ENCODE peak calls at places on chromosomes 6 and 20, in eight cellular contexts. A is tibial nerve, M is endothelial cell of umbilical vein, V is fibroblast of mammary gland, C is kidney, N is stomach, Q is heart right ventricle, L is Caco-2. I is an unnamed sample.

GRCh38 chr6:25882066-25882496 is 8.0 kb upstream of the SLC17A3 start:
- DNase-seq in A (no peak), M (peak; percentile 24), V (no peak), C (peak; percentile 75), N (peak; percentile 48), Q (peak; percentile 8), L (no peak), I (no peak)

GRCh38 chr6:24818346-24818745 is 19.6 kb upstream of the ARMH2 start:
- DNase-seq in A (no peak), M (no peak), V (no peak), C (no peak), N (no peak), Q (no peak), L (no peak), I (no peak)

GRCh38 chr6:135043854-135044253 is 10.8 kb downstream of the HBS1L start:
- DNase-seq in A (no peak), M (no peak), V (no peak), C (no peak), N (no peak), Q (no peak), L (no peak), I (no peak)

GRCh38 chr20:32501709-32502108 is 83.4 kb downstream of the NOL4L start:
- DNase-seq in A (no peak), M (peak; percentile 82), V (peak; percentile 49), C (no peak), N (no peak), Q (no peak), L (no peak), I (no peak)

GRCh38 chr6:11994875-11995461 is 17.1 kb upstream of the HIVEP1 start:
- DNase-seq in A (no peak), M (no peak), V (peak; percentile 44), C (no peak), N (no peak), Q (no peak), L (no peak), I (no peak)

GRCh38 chr20:63086421-63087235 is 79.9 kb upstream of the BHLHE23 start:
- DNase-seq in A (no peak), M (no peak), V (no peak), C (peak; percentile 67), N (no peak), Q (no peak), L (no peak), I (no peak)

GRCh38 chr6:166721576-166721975 is 94.5 kb upstream of the RPS6KA2 start:
- DNase-seq in A (no peak), M (no peak), V (no peak), C (no peak), N (no peak), Q (no peak), L (no peak), I (no peak)

GRCh38 chr6:106097368-106098231 is 11.5 kb downstream of the PRDM1 start:
- DNase-seq in A (peak; percentile 30), M (peak; percentile 65), V (peak; percentile 82), C (no peak), N (no peak), Q (no peak), L (no peak), I (no peak)

GRCh38 chr6:41975276-41975675 is 33.7 kb upstream of the CCND3 start:
- DNase-seq in A (no peak), M (no peak), V (no peak), C (no peak), N (no peak), Q (no peak), L (no peak), I (no peak)

GRCh38 chr20:63186528-63187316 is 29.2 kb downstream of the YTHDF1 start:
- DNase-seq in A (no peak), M (no peak), V (no peak), C (peak; percentile 60), N (peak; percentile 40), Q (no peak), L (no peak), I (no peak)

GRCh38 chr6:44067073-44067759 is 60.0 kb downstream of the MRPL14 start:
- DNase-seq in A (no peak), M (peak; percentile 80), V (no peak), C (no peak), N (no peak), Q (no peak), L (no peak), I (no peak)

GRCh38 chr6:99522531-99522930 is 7.3 kb upstream of the USP45 start:
- DNase-seq in A (no peak), M (no peak), V (peak; percentile 79), C (no peak), N (no peak), Q (no peak), L (no peak), I (no peak)

GRCh38 chr6:17432356-17432755 is 39.0 kb downstream of the CAP2 start:
- DNase-seq in A (no peak), M (no peak), V (peak; percentile 15), C (no peak), N (no peak), Q (no peak), L (no peak), I (no peak)

GRCh38 chr6:169161572-169162167 is 92.0 kb downstream of the THBS2 start:
- DNase-seq in A (no peak), M (no peak), V (no peak), C (peak; percentile 51), N (no peak), Q (no peak), L (no peak), I (no peak)

GRCh38 chr20:11118802-11119380 is 445.1 kb upstream of the JAG1 start:
- DNase-seq in A (no peak), M (peak; percentile 28), V (peak; percentile 32), C (no peak), N (no peak), Q (no peak), L (no peak), I (no peak)

GRCh38 chr20:4683261-4683660 is 38.4 kb upstream of the PRND start:
- DNase-seq in A (no peak), M (no peak), V (no peak), C (no peak), N (no peak), Q (no peak), L (no peak), I (no peak)

GRCh38 chr6:148818939-148819575 is 72.2 kb downstream of the UST start:
- DNase-seq in A (no peak), M (no peak), V (peak; percentile 55), C (no peak), N (no peak), Q (no peak), L (no peak), I (no peak)

GRCh38 chr6:44004625-44005506 is 122.4 kb downstream of the MRPL14 start:
- DNase-seq in A (no peak), M (no peak), V (no peak), C (peak; percentile 58), N (no peak), Q (peak; percentile 48), L (no peak), I (no peak)

GRCh38 chr6:151294561-151295101 is 54.9 kb downstream of the AKAP12 start:
- DNase-seq in A (no peak), M (no peak), V (no peak), C (no peak), N (no peak), Q (no peak), L (no peak), I (no peak)

GRCh38 chr6:87029711-87030314 is 65.1 kb downstream of the CGA start:
- DNase-seq in A (peak; percentile 33), M (peak; percentile 53), V (peak; percentile 72), C (no peak), N (no peak), Q (no peak), L (peak; percentile 11), I (peak; percentile 22)

GRCh38 chr6:31186052-31186734 is 15.7 kb upstream of the POU5F1 start:
- DNase-seq in A (no peak), M (no peak), V (no peak), C (peak; percentile 95), N (peak; percentile 85), Q (peak; percentile 83), L (no peak), I (no peak)
- H3K4me3 ChIP-seq in A (peak overlapping the region; percentile 7), M (no peak overlapping the region), V (no peak overlapping the region), C (peak overlapping the region; percentile 71), N (peak overlapping the region; percentile 33), Q (peak overlapping the region; percentile 39), L (no peak overlapping the region), I (no peak overlapping the region)

GRCh38 chr20:46057856-46058655 is 29.0 kb downstream of the SLC12A5 start:
- DNase-seq in A (no peak), M (peak; percentile 56), V (peak; percentile 49), C (no peak), N (peak; percentile 35), Q (peak; percentile 29), L (no peak), I (no peak)
- TF ChIP-seq CTCF in A (no peak), M (no peak), V (peak; percentile 33), C (no peak), N (no peak), Q (no peak), L (no peak), I (peak; percentile 45)

DNA sequence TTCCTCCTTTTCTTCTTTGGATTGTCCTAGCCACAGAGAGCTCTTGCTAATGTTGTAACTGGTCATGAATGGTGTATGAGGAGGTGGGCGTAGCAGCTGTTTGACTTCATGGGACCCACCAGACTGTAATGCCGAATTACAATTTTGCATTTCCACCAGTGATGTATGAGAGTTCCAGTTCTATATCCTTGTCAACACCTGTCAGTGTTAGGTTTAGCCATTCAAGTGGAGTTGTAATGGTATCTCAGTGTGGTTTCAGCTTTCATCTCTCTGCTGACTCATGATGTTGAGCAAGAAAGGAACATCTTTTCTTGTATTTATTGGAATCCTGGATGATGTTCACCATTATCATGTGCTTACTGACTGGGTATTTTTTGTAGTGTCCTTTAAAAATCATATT is 5.1 kb downstream of the IGF2R start:
- DNase-seq in A (no peak), M (no peak), V (peak; percentile 91), C (no peak), N (no peak), Q (no peak), L (no peak), I (no peak)
- H3K4me3 ChIP-seq in A (no peak overlapping the region), M (no peak overlapping the region), V (no peak overlapping the region), C (no peak overlapping the region), N (no peak overlapping the region), Q (no peak overlapping the region), L (no peak overlapping the region), I (no peak overlapping the region)

GRCh38 chr20:56974499-56975250 is 291.8 kb downstream of the BMP7 start:
- DNase-seq in A (peak; percentile 16), M (no peak), V (peak; percentile 64), C (no peak), N (peak; percentile 31), Q (no peak), L (peak; percentile 81), I (peak; percentile 30)
- TF ChIP-seq CTCF in A (peak; percentile 5), M (peak; percentile 39), V (peak; percentile 83), C (peak; percentile 29), N (peak; percentile 28), Q (peak; percentile 28), L (peak; percentile 95), I (peak; percentile 83)